ENCODE peak calls at places on chromosomes 1 and 21, in four cellular contexts. J, Q, E and T are unnamed samples.

GRCh38 chr1:204961765-204962419 is 81.1 kb upstream of the CNTN2 start:
- DNase-seq in J (no peak), Q (no peak), E (no peak), T (no peak)

GRCh38 chr1:34144743-34145142 is 20.3 kb downstream of the CSMD2 start:
- DNase-seq in J (no peak), Q (no peak), E (no peak), T (no peak)

GRCh38 chr1:67019600-67020136 is 34.3 kb downstream of the SLC35D1 start:
- DNase-seq in J (no peak), Q (no peak), E (peak; percentile 81), T (no peak)

GRCh38 chr1:169630006-169630405 is at the start of gene SELP:
- DNase-seq in J (no peak), Q (no peak), E (no peak), T (no peak)

GRCh38 chr21:33169360-33169759 is 60.4 kb upstream of the IFNAR2 start:
- DNase-seq in J (no peak), Q (no peak), E (no peak), T (no peak)

GRCh38 chr1:62407398-62408009 is 29.3 kb upstream of the USP1 start:
- DNase-seq in J (peak; percentile 37), Q (peak; percentile 28), E (peak; percentile 55), T (no peak)

GRCh38 chr1:226390681-226391080 is 17.2 kb downstream of the PARP1 start:
- DNase-seq in J (no peak), Q (no peak), E (no peak), T (no peak)

GRCh38 chr21:46245213-46245915 is 16.8 kb upstream of the LSS start:
- DNase-seq in J (no peak), Q (no peak), E (no peak), T (no peak)

GRCh38 chr1:185352067-185352466 is 35.0 kb upstream of the IVNS1ABP start:
- DNase-seq in J (no peak), Q (no peak), E (peak; percentile 32), T (no peak)

GRCh38 chr1:91755176-91755575 is 130.8 kb downstream of the TGFBR3 start:
- DNase-seq in J (no peak), Q (no peak), E (peak; percentile 48), T (no peak)

GRCh38 chr1:54370287-54371003 is 35.7 kb downstream of the SSBP3 start:
- DNase-seq in J (no peak), Q (no peak), E (no peak), T (no peak)

GRCh38 chr1:246592695-246593094 is 26.4 kb downstream of the CNST start:
- DNase-seq in J (no peak), Q (no peak), E (peak; percentile 94), T (no peak)

GRCh38 chr1:21651214-21652042 is 17.7 kb downstream of the RAP1GAP start:
- DNase-seq in J (peak; percentile 46), Q (peak; percentile 52), E (no peak), T (peak; percentile 43)